ENCODE peak calls at places on chromosome 4, in six cellular contexts. F is H9, B is IMR-90, H is neuronal stem cell, E is H1, P is trophoblast cell. U is an unnamed sample.

GRCh38 chr4:87209696-87210095 is 10.7 kb downstream of the KLHL8 start:
- DNase-seq in F (no peak), B (no peak), H (no peak), E (no peak), P (peak), U (no peak)

GRCh38 chr4:140726776-140727500 is 29.2 kb downstream of the TBC1D9 start:
- DNase-seq in F (no peak), B (peak), H (no peak), E (no peak), P (peak), U (no peak)

GRCh38 chr4:116357758-116358157 is 727.6 kb downstream of the TRAM1L1 start:
- DNase-seq in F (no peak), B (no peak), H (no peak), E (no peak), P (peak), U (no peak)

GRCh38 chr4:119315036-119315435 is 6.9 kb downstream of the FABP2 start:
- DNase-seq in F (no peak), B (peak), H (no peak), E (no peak), P (no peak), U (no peak)

GRCh38 chr4:87035881-87036509 is 101.2 kb downstream of the AFF1 start:
- DNase-seq in F (no peak), B (no peak), H (no peak), E (no peak), P (no peak), U (no peak)

GRCh38 chr4:8218371-8219050 is 19.4 kb downstream of the SH3TC1 start:
- DNase-seq in F (no peak), B (no peak), H (no peak), E (no peak), P (no peak), U (no peak)

GRCh38 chr4:87819281-87819919 is 13.4 kb upstream of the MEPE start:
- DNase-seq in F (peak), B (peak), H (no peak), E (no peak), P (peak), U (peak)

GRCh38 chr4:118920247-118920646 is 31.6 kb downstream of the SYNPO2 start:
- DNase-seq in F (no peak), B (peak), H (no peak), E (no peak), P (no peak), U (no peak)

GRCh38 chr4:40601641-40602040 is 28.0 kb downstream of the RBM47 start:
- DNase-seq in F (no peak), B (no peak), H (no peak), E (no peak), P (no peak), U (no peak)

GRCh38 chr4:110860125-110860524 is 237.2 kb upstream of the PITX2 start:
- DNase-seq in F (no peak), B (no peak), H (no peak), E (no peak), P (no peak), U (no peak)

GRCh38 chr4:73897380-73898136 is 28.4 kb downstream of the CXCL1 start:
- DNase-seq in F (no peak), B (peak), H (no peak), E (no peak), P (no peak), U (no peak)

GRCh38 chr4:52837716-52838558 is 24.2 kb upstream of the RASL11B start:
- DNase-seq in F (no peak), B (peak), H (no peak), E (no peak), P (peak), U (peak)

GRCh38 chr4:106371166-106371565 is 2.6 kb upstream of the GIMD1 start:
- DNase-seq in F (no peak), B (no peak), H (no peak), E (no peak), P (no peak), U (no peak)

GRCh38 chr4:125132281-125132680 is 182.5 kb upstream of the FAT4 start:
- DNase-seq in F (no peak), B (no peak), H (no peak), E (no peak), P (no peak), U (no peak)
- H4K91ac ChIP-seq in F (no peak), B (no peak), H (no peak), E (no peak), P (no peak), U (no peak)

DNA sequence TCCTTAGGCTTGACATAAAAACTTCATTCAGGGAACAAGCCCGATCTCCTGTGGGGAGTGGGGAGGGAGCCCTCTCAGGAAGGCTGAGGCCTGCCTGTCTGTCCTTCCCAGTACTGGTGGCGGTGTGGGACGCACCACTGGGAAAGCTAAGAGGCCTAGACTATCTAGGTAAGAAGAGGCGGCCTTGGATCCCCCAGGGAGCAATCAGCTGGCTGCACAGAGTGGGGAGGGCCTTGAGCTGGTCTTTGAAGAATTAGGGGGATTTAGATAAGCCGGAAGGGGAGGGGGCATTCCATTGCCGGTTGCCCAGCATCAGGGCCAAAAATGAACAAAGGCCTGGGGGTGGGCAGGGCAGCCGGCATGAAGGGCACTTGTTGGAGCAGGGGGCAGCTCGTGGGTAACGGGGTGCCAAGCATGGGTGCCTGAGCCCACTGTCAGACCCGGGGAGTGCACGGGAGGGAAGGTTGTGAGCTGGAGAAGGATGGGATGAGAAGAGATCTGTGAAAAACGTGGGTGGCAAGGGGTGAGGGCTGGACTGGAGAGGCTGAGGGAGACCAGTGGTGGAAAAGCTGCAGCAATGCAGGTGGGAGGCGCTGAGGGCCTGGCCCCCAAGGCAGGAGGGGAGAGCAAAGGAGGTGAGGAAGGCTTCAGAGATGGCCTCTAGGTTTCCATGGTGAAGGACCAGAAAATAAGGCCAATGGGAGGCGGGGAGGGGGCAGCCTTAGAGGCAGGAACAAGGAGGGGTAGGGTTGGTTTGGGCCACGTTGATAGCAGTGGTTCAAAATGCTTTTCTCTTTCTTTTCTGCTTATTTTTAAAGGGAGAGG is 8.5 kb downstream of the KLF3 start:
- DNase-seq in F (peak), B (no peak), H (peak), E (no peak), P (no peak), U (no peak)
- H3K9ac ChIP-seq in F (no peak), B (peak), H (peak), E (no peak), P (no peak), U (peak)

GRCh38 chr4:173169428-173170209 is 1.0 kb downstream of the GALNT7 start:
- DNase-seq in F (peak), B (peak), H (peak), E (no peak), P (peak), U (peak)

GRCh38 chr4:173169178-173169427 is 492 bp downstream of the GALNT7 start:
- DNase-seq in F (no peak), B (no peak), H (no peak), E (no peak), P (no peak), U (no peak)

GRCh38 chr4:173167793-173168395 is 717 bp upstream of the GALNT7 start:
- DNase-seq in F (peak), B (peak), H (no peak), E (no peak), P (peak), U (peak)

GRCh38 chr4:173170210-173170778 is 1.7 kb downstream of the GALNT7 start:
- DNase-seq in F (no peak), B (no peak), H (no peak), E (no peak), P (peak), U (peak)

GRCh38 chr4:173168396-173169177 is at the start of gene GALNT7:
- DNase-seq in F (peak), B (peak), H (peak), E (peak), P (peak), U (peak)
- H4K91ac ChIP-seq in F (no peak), B (peak), H (peak), E (peak), P (peak), U (peak)

GRCh38 chr4:163598489-163598888 is 104.0 kb downstream of the TMA16 start:
- DNase-seq in F (no peak), B (no peak), H (no peak), E (no peak), P (no peak), U (no peak)
- H3K9ac ChIP-seq in F (no peak), B (no peak), H (no peak), E (no peak), P (no peak), U (no peak)

GRCh38 chr4:36870121-36870520 is 374.4 kb upstream of the NWD2 start:
- DNase-seq in F (no peak), B (no peak), H (no peak), E (no peak), P (no peak), U (no peak)

GRCh38 chr4:36872679-36873078 is 371.9 kb upstream of the NWD2 start:
- DNase-seq in F (no peak), B (no peak), H (no peak), E (no peak), P (no peak), U (no peak)
- H4K91ac ChIP-seq in F (no peak), B (no peak), H (no peak), E (no peak), P (no peak), U (no peak)

GRCh38 chr4:42806436-42806835 is 86.1 kb upstream of the GRXCR1 start:
- DNase-seq in F (no peak), B (no peak), H (no peak), E (no peak), P (no peak), U (no peak)

DNA sequence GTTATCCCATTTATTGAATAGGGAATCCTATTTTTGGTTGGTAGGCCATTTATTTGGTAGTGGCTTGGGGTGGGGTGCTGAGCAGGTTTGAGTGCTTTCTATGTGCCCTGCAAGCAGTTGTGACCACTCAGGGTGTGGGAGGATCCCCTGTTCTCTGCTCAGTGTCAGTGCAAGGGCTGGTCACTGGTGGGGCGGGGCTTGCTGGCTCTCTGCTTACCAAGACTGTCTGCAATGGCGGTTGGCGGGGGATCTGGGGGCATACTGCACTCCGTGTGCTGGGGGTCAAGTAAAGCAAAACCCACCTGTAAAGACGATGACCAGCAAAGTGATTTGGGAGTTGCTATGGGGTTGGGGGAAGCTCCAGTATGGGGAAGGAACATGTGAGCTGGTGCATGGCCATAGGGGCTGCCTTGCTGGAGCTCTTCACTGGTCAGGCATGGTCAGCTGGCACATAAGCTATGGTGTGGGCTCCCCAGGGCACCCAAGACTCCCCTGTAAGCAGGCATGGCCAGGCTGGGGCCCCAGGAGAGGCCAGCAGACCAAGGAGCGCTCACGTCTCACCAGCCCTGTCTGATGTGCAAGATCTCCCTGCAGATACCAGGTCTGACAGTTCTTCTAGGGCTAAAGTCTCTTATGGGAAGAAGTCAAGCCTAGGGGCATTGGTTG is 83.0 kb upstream of the GRXCR1 start:
- DNase-seq in F (no peak), B (no peak), H (no peak), E (no peak), P (no peak), U (no peak)
- H3K9ac ChIP-seq in F (no peak), B (no peak), H (no peak), E (no peak), P (no peak), U (no peak)

U was measured in mesenchymal stem cell.